ENCODE peak calls at places on chromosome 1, in seven cellular contexts. N is lung, L is kidney epithelial cell, T is OCI-LY7, Y is body of pancreas, H is hepatocyte, R is fibroblast of pulmonary artery. C is an unnamed sample.

GRCh38 chr1:39450956-39451601 is 40.4 kb upstream of the BMP8A start:
- DNase-seq in Y (no peak), N (no peak), T (no peak), R (peak), H (no peak), L (no peak), C (peak)

GRCh38 chr1:169390303-169390702 is 22.3 kb downstream of the BLZF1 start:
- DNase-seq in Y (no peak), H (no peak), N (no peak), T (no peak), L (no peak), R (no peak), C (no peak)

GRCh38 chr1:192225713-192226112 is 67.5 kb downstream of the RGS18 start:
- DNase-seq in Y (no peak), R (peak), N (no peak), H (no peak), L (no peak), T (no peak), C (peak)

GRCh38 chr1:84245566-84245965 is 55.9 kb upstream of the SAMD13 start:
- DNase-seq in Y (no peak), R (peak), T (no peak), L (no peak), N (no peak), H (no peak), C (no peak)

GRCh38 chr1:49104575-49104974 is 327.9 kb upstream of the BEND5 start:
- DNase-seq in L (no peak), H (no peak), N (no peak), R (no peak), Y (no peak), T (no peak), C (no peak)

GRCh38 chr1:226510453-226510852 is 38.1 kb upstream of the STUM start:
- DNase-seq in R (peak), L (no peak), T (no peak), H (no peak), N (no peak), Y (no peak), C (no peak)

GRCh38 chr1:26705788-26706237 is 10.0 kb downstream of the ARID1A start:
- DNase-seq in R (peak), T (peak), L (peak), H (no peak), N (no peak), Y (no peak), C (peak)

GRCh38 chr1:171984850-171985485 is 143.7 kb downstream of the DNM3 start:
- DNase-seq in R (peak), T (peak), L (no peak), Y (no peak), H (peak), N (no peak), C (peak)

GRCh38 chr1:19496529-19496877 is 11.2 kb upstream of the CAPZB start:
- DNase-seq in H (no peak), L (no peak), N (no peak), Y (no peak), T (no peak), R (no peak), C (no peak)

DNA sequence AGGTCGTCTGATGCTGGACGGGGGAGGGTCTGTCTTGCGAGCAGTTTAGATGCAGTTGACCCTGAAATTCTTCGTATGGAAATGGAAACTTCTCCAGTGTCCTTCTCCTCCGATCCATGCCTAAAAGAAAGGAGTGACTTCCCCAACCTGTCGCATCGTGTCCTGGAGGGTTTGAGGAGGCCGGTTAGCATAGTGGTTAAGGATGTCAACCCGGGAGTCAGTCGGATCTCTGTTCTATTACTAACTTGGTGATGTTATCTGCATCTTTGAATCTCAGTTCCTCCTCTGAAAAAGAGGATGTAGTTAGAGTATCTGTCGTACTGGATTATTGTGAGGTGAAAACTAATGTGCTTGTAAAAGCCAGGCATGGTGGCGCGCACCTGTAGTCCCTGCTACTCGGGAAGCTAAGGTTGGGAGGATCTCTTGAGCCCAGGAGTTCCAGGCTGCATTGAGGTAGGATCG is 700 bp downstream of the ZBTB8B start:
- DNase-seq in N (no peak), R (no peak), Y (no peak), L (no peak), H (no peak), T (no peak), C (no peak)
- H3K4me3 ChIP-seq in N (no peak), R (peak), Y (no peak), L (peak), H (peak), T (no peak), C (peak)

GRCh38 chr1:224051086-224051406 is 62.9 kb upstream of the FBXO28 start:
- DNase-seq in T (no peak), Y (no peak), N (no peak), R (no peak), H (no peak), L (no peak), C (no peak)
- TF ChIP-seq CTCF in T (peak), Y (no peak), N (no peak), R (no peak), H (no peak), L (no peak), C (no peak)

GRCh38 chr1:202016717-202017384 is 6.5 kb downstream of the ELF3 start:
- DNase-seq in T (no peak), R (no peak), Y (no peak), H (no peak), L (no peak), N (no peak), C (no peak)

GRCh38 chr1:202014915-202015676 is 4.7 kb downstream of the ELF3 start:
- DNase-seq in H (no peak), L (no peak), T (no peak), R (no peak), Y (no peak), N (no peak), C (no peak)

GRCh38 chr1:202014060-202014459 is 3.7 kb downstream of the ELF3 start:
- DNase-seq in N (no peak), H (no peak), L (no peak), Y (no peak), T (no peak), R (no peak), C (no peak)

GRCh38 chr1:202016022-202016624 is 5.7 kb downstream of the ELF3 start:
- DNase-seq in L (no peak), H (no peak), R (no peak), Y (no peak), N (no peak), T (no peak), C (peak)

DNA sequence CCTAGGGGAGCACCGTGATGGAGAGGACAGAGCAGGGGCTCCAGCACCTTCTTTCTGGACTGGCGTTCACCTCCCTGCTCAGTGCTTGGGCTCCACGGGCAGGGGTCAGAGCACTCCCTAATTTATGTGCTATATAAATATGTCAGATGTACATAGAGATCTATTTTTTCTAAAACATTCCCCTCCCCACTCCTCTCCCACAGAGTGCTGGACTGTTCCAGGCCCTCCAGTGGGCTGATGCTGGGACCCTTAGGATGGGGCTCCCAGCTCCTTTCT is 5.2 kb downstream of the ELF3 start:
- DNase-seq in Y (no peak), N (no peak), H (no peak), L (no peak), T (no peak), R (no peak), C (no peak)
- H3K4me3 ChIP-seq in Y (no peak), N (no peak), H (no peak), L (no peak), T (no peak), R (no peak), C (no peak)

GRCh38 chr1:165696625-165697100 is 1.7 kb downstream of the ALDH9A1 start:
- DNase-seq in H (peak), L (no peak), R (peak), Y (no peak), T (no peak), N (peak), C (peak)

GRCh38 chr1:165699577-165699976 is 1.2 kb upstream of the ALDH9A1 start:
- DNase-seq in L (no peak), Y (no peak), N (no peak), R (no peak), H (no peak), T (no peak), C (no peak)

GRCh38 chr1:165697491-165697880 is 876 bp downstream of the ALDH9A1 start:
- DNase-seq in L (no peak), R (no peak), N (no peak), H (no peak), Y (no peak), T (no peak), C (no peak)

GRCh38 chr1:165695011-165695410 is 3.4 kb downstream of the ALDH9A1 start:
- DNase-seq in R (no peak), N (no peak), T (no peak), L (no peak), H (peak), Y (no peak), C (no peak)

GRCh38 chr1:165697881-165698842 is at the start of gene ALDH9A1:
- DNase-seq in Y (peak), H (peak), T (peak), R (peak), L (no peak), N (peak), C (peak)
- TF ChIP-seq CTCF in Y (peak), H (peak), T (peak), R (peak), L (peak), N (no peak), C (peak)

DNA sequence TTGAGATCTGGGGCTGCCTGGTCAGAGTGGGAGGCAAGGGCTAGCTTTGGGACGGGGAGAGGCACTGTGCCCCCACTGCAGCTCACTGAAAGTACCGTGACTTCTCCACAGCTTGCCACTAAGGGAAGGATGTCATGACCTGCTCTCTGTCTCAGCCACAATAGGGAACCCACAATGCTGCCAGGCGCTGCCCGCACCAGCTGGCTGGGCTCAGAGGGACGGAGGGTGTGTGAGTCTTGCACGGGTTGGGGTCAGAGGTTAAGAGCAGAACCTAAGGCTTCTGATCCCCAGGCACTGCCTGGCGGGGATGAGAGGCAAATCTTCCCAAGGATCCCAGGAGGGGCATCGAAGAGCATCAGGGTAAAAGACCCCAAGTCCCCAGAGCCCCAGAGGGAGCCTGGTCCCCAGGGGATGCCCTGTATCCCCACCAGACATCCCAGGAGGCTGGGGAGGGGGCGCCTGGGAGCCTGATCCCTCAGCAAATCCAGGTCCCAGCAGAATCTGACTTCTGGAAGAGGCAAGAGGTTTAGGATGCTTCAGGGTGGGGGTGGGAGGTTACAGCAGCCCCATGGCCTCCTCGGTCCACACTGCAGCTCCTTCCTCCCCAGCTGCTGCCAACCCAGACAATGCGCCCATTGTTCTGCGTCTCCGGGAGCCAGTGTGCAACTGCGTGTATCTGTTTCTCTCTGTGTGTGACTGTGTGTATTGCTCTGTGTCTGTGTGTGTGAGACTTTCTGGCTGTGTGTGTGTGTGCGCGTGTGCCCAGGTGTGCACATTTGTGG is 2.0 kb upstream of the MARCKSL1 start:
- DNase-seq in T (no peak), L (no peak), R (peak), N (no peak), H (no peak), Y (no peak), C (no peak)
- H3K4me3 ChIP-seq in T (peak), L (no peak), R (no peak), N (no peak), H (no peak), Y (no peak), C (no peak)

DNA sequence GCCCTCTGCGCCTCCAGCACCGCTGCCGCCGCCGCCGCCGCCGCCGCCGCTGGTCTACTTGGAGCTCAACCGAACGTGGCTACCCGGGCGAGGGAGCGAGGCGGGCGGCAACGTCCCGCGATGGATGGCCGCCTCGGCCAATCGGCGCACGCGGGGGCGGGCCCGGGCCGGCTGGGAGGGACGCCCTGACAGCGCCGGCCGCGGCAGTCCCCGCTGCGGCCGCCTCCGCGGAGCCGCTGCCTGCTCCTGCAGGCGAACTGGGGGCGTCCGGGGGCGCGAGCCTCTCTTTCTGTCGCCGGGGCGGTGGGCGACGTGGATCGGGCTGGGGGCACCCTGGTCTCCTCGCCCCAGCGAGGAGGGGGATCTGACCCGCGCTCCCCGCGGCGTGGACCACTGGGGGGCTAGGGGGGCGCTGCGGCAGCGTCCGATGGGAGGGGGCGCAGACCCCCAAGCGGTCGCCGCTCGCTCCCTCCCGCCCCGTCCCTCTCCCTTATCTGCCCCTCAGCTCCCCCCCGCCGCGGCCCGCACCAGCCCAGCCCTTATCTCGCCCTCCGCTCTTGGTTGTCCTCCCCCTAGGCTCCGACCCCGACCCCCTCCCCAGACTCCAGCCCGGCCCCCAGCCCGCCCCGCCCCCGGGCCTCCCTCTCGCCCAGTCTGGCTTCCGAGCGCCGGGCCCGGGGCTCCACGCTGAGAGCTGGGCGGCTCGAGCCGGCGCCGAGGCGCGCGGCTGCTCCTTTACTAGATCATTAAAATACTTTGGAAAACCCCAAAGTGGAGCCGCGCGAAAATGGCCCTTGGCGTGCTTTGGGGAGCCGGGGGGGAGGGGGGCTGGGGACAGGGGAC is at the start of gene SSBP3:
- DNase-seq in Y (peak), R (peak), L (peak), N (peak), T (peak), H (peak), C (peak)
- TF ChIP-seq CTCF in Y (no peak), R (no peak), L (peak), N (no peak), T (peak), H (no peak), C (no peak)

GRCh38 chr1:118958140-118958539 is 30.0 kb downstream of the TBX15 start:
- DNase-seq in T (no peak), Y (no peak), L (no peak), N (no peak), H (peak), R (no peak), C (no peak)

GRCh38 chr1:118949317-118949716 is 38.8 kb downstream of the TBX15 start:
- DNase-seq in Y (no peak), L (peak), T (no peak), H (no peak), N (no peak), R (peak), C (peak)

GRCh38 chr1:118958937-118959631 is 29.1 kb downstream of the TBX15 start:
- DNase-seq in H (no peak), N (no peak), L (no peak), T (peak), R (no peak), Y (no peak), C (no peak)

GRCh38 chr1:118951270-118951936 is 36.7 kb downstream of the TBX15 start:
- DNase-seq in T (no peak), L (no peak), N (no peak), H (no peak), Y (no peak), R (no peak), C (no peak)

GRCh38 chr1:118954286-118954890 is 33.8 kb downstream of the TBX15 start:
- DNase-seq in H (no peak), R (no peak), Y (no peak), N (no peak), L (no peak), T (no peak), C (no peak)
- H3K4me3 ChIP-seq in H (no peak), R (no peak), Y (no peak), N (no peak), L (no peak), T (no peak), C (no peak)

DNA sequence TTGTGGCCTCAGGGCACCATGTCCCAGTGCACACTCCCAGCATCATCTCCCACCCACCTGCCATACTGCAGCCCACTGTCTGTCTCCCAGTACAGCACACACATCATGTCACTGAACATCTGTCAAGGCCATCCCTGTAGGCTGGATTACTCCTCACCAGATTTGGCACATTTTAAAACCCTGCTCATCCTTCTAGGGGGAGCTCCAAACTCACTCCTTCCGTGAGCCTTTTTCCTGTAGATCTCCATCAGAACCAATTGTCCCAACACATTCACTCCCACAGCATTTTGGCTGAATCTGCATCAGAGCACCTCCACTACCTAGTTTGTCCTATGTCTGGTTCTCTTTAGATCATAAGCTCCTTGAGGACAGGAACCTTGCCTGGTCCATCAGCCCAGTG is 58.6 kb upstream of the GRIK3 start:
- DNase-seq in H (no peak), R (no peak), N (no peak), Y (no peak), L (no peak), T (no peak), C (no peak)
- TF ChIP-seq CTCF in H (no peak), R (no peak), N (no peak), Y (no peak), L (no peak), T (no peak), C (no peak)

DNA sequence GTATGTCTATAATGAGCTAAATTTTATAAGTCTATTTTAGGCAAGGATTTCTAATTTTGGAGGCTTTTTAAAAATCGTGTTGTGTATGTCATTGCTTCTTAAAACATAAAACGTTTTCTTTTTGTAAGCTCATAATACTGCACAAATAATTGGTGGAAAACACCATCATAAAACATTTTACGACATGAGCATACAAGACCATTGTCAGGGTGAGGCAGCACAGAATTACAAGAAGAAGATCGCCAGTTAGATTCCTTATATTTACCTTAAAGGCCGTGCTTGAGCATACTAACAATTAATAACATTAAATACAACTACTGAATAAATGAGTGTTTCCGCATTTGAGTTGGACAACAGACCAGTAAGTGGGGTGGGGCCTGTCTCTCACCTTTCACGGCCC is 19.1 kb upstream of the LMX1A start:
- DNase-seq in N (no peak), H (no peak), R (no peak), L (no peak), T (no peak), Y (no peak), C (no peak)
- H3K4me3 ChIP-seq in N (no peak), H (peak), R (peak), L (no peak), T (no peak), Y (no peak), C (no peak)

DNA sequence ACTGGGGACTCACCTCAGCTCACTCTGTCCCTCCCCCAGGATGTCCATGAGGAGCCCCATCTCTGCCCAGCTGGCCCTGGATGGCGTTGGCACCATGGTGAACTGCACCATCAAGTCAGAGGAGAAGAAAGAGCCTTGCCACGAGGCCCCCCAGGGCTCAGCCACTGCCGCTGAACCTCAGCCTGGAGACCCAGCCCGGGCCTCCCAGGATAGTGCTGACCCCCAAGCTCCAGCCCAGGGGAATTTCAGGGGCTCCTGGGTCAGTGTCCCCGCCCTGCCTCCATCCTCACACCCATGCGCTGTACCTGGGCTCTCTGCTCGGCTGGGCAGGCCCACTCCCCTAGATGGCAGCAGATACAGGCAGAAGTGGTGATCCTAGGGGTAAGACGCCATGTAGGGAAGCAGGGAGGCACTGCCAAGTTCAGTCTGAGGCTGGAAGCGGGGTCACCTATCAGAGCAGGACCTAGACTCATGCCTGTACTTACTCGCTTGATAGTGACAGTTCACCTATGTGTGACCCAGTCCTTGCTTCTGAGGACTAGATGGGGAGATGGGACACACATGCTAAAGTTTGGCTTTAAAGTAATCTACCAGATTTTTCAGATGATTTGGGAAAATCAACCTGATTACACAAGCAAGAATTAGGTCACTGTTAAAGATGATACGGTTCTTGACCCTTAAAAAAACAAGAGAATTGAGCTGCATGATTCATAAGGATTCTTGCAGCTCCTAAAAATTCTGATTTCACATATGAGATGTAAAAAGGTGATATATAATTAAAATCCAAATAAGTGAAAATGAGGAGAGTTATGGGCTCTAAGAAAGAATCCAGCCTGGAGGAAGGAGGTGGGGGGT is 38.7 kb downstream of the ETNK2 start:
- DNase-seq in L (no peak), Y (no peak), N (no peak), H (no peak), R (no peak), T (no peak), C (no peak)
- TF ChIP-seq CTCF in L (no peak), Y (no peak), N (no peak), H (no peak), R (no peak), T (peak), C (no peak)